ENCODE peak calls at places on chromosome 11, in five cellular contexts. R, C, T, P and N are unnamed samples.
A peak's percentile ranks its signal among the peaks of the same experiment; 100 is the strongest.

GRCh38 chr11:58734681-58735490 is 3.1 kb upstream of the GLYAT start:
- DNase-seq in R (no peak), C (no peak), P (no peak), T (no peak), N (no peak)

GRCh38 chr11:128687321-128687720 is 6.6 kb upstream of the FLI1 start:
- DNase-seq in T (no peak), R (no peak), C (no peak), P (no peak), N (no peak)

GRCh38 chr11:19419021-19419750 is 178.4 kb upstream of the E2F8 start:
- DNase-seq in C (no peak), R (no peak), P (no peak), T (no peak), N (no peak)

GRCh38 chr11:19218801-19219460 is 17.1 kb upstream of the CSRP3 start:
- DNase-seq in P (no peak), C (no peak), T (no peak), R (no peak), N (no peak)

GRCh38 chr11:638616-639323 is 1.7 kb downstream of the DRD4 start:
- DNase-seq in T (no peak), R (no peak), C (no peak), P (no peak), N (no peak)

GRCh38 chr11:8282621-8283509 is 19.2 kb upstream of the LMO1 start:
- DNase-seq in C (peak; percentile 17), P (no peak), R (no peak), T (peak; percentile 32), N (no peak)

GRCh38 chr11:1390603-1391164 is 950 bp downstream of the BRSK2 start:
- DNase-seq in R (no peak), P (no peak), C (no peak), T (no peak), N (no peak)

GRCh38 chr11:120565436-120566155 is 54.0 kb downstream of the GRIK4 start:
- DNase-seq in C (no peak), P (no peak), R (no peak), T (peak; percentile 24), N (no peak)

GRCh38 chr11:44043157-44043556 is 4.6 kb upstream of the ACCSL start:
- DNase-seq in T (no peak), C (no peak), R (no peak), P (no peak), N (no peak)

GRCh38 chr11:113085446-113085845 is 124.2 kb downstream of the NCAM1 start:
- DNase-seq in C (no peak), T (no peak), R (no peak), P (no peak), N (no peak)

GRCh38 chr11:34907934-34908593 is 8.1 kb downstream of the APIP start:
- DNase-seq in P (no peak), T (no peak), R (no peak), C (no peak), N (no peak)

GRCh38 chr11:126394036-126394435 is 38.5 kb downstream of the ST3GAL4 start:
- DNase-seq in R (no peak), T (no peak), C (no peak), P (no peak), N (no peak)

GRCh38 chr11:61962213-61963015 is 5.0 kb downstream of the FTH1 start:
- DNase-seq in P (no peak), T (no peak), C (peak; percentile 45), R (no peak), N (no peak)

GRCh38 chr11:124970925-124971324 is 16.9 kb downstream of the CCDC15 start:
- DNase-seq in R (peak; percentile 42), C (no peak), P (no peak), T (no peak), N (peak; percentile 13)

GRCh38 chr11:30244255-30244654 is 13.4 kb downstream of the FSHB start:
- DNase-seq in P (no peak), R (peak; percentile 29), T (no peak), C (no peak), N (no peak)

GRCh38 chr11:14347494-14347893 is 11.5 kb downstream of the RRAS2 start:
- DNase-seq in R (no peak), C (no peak), P (no peak), T (no peak), N (no peak)

GRCh38 chr11:122813176-122813917 is 25.0 kb upstream of the CRTAM start:
- DNase-seq in R (no peak), C (no peak), T (no peak), P (no peak), N (no peak)

GRCh38 chr11:65711785-65712632 is at the start of gene KAT5:
- DNase-seq in T (peak; percentile 100), R (peak; percentile 98), P (peak; percentile 99), C (peak; percentile 100), N (peak; percentile 99)
- TF ChIP-seq POLR2A in T (peak; percentile 91), R (peak; percentile 23), P (peak; percentile 89), C (peak; percentile 72), N (peak; percentile 88)

DNA sequence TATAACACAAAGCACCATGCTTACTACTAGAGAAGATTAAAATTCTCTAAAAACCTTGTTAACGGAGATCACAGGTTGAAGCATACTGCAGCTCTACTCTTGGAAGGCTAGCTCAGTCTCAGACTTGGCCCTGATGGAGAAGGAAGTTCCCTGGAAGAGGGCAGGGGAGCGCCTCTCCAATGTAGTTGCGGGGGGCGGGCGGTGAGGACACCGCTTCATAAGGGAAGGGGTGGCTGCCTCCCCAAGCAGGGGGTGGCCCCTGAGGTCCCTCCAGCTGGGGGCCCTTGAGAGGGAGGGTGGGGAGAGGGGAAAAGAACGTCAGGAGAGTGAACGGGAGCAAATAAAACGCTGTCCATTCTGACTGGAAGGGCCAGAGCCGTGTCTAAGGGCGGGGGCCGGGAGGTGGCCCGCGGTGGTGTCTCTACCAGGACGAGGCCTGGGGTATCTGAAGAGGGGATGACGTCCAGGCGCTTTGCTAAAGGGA is 609 bp upstream of the USP47 start:
- DNase-seq in P (peak; percentile 59), R (peak; percentile 16), T (peak; percentile 75), C (peak; percentile 66), N (peak; percentile 61)
- TF ChIP-seq POLR2A in P (no peak), R (no peak), T (no peak), C (no peak), N (no peak)

DNA sequence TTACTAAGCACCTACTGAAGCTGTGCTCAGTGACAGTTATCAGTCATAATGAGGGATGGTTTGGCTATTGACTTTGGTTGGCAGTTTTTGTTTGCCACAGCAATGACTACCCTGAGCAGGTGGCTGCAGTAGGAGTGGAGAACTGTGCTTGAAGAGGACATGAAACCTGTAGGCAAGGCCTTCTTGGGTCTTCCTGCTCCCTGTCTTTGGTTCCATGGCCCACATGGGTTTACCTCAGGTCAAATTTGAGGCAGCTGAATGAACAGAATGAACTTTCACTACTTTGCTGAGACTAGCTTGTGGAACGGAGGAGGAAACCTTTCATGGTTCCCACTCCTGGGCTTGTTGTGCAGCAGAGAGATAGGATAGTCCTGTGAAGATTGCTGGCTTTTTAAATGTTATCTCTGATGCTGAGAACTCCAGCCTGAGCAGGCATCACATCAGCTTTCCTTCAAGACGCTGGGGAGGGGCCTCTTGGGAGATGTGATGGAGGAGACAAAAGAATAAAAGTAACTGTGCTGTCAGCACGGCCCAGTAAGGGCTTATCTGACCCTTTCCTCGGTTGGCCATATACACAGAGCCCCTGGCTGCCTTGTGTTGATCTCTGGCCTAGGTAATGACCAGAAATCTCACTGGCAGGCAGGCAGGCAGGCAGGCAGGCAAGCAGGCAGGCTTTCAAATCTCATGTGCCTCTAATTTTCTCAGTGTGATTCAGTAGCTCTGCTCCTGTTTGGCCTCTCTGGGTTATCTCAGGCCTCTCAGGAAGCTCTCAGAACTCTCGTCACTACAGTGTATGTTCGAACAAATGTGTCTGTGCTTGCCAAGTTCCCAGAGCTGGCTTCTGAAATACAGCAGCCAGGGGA is 12.0 kb downstream of the STIM1 start:
- DNase-seq in C (no peak), T (no peak), P (peak; percentile 19), R (no peak), N (peak; percentile 89)
- TF ChIP-seq POLR2A in C (no peak), T (no peak), P (no peak), R (no peak), N (no peak)

DNA sequence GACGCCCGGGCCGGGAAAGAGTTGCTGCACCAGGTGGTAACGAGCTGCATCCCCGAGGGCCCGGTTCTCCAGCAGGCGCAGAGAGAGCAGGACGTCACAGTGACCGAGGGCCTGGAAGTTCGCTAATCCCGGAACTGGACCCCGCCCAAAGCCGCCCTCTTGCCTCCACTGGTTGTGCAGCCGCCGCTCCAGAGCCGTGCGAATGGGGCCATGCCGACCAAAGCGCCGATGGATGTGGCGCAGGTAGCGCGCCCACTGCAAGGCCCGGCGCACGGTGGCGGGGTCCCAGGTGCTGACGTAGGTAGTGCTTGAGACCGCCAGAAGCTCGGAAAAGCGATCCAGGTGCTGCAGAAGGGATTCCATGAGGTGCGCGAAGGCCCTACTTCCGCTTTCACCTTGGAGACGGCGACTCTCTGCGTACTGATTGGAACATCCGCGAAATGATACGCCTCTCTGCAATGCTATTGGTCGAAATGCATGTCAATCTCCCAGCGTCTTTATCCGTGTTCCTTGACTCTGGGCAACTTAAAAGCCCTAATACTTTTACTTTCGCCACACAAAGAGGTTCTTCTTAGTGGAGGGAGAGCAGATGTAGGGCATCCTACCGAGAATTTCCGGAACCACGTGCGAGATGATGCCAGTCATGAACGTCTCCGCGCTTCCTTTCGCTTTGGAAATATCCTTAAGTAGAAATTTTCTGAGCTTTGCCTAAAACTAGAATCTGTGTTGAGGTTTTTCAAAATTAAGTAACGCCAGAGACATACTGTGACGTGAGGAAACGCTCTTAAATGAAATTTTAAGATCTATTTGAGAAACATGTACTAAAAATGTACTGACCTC is at the start of gene FANCF:
- DNase-seq in C (peak; percentile 99), P (peak; percentile 97), R (peak; percentile 89), T (peak; percentile 97), N (peak; percentile 98)
- TF ChIP-seq POLR2A in C (no peak), P (peak; percentile 31), R (no peak), T (no peak), N (peak; percentile 82)

GRCh38 chr11:65491614-65492386 is 7.0 kb upstream of the MALAT1 start:
- DNase-seq in R (peak; percentile 93), T (peak; percentile 94), P (peak; percentile 87), C (peak; percentile 93), N (peak; percentile 58)
- TF ChIP-seq POLR2A in R (no peak), T (no peak), P (peak; percentile 44), C (no peak), N (no peak)

GRCh38 chr11:93729129-93729616 is 12.1 kb downstream of the TAF1D start:
- DNase-seq in C (no peak), T (no peak), R (no peak), P (no peak), N (no peak)
- TF ChIP-seq POLR2A in C (no peak), T (no peak), R (no peak), P (no peak), N (peak; percentile 42)

GRCh38 chr11:114178656-114179055 is 117.5 kb upstream of the NNMT start:
- DNase-seq in T (no peak), R (no peak), C (no peak), P (no peak), N (no peak)
- TF ChIP-seq POLR2A in T (no peak), R (no peak), C (no peak), P (no peak), N (no peak)

DNA sequence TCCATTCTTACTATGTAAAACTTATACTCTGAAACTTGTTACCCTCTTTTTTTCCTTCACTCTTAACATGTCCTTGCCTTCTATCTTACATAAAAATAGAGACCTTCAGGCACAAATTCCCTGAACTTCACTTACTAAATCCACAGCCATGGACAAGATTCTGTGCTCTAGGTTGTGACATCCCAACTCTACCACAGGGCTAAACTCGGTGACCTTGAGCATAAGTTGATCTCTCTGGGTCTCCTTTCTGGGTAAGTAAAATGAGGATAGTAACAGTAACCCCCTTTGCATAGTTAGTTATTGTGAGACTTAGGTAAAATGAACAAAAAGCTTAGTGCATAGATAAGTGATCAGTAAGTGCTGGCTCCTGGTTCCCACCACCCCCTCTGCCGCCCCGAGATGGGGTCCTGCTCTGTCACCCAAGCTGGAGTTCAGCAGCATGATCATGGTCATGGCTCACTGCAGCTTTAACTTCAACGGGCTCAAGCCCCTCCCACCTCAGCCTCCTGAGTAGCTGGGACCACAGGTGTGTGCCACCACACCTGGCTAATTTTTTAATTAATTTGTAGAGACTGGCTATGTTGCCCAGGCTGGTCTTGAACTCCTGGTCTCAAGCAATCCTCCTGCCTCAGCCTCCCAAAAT is 20.1 kb downstream of the C11orf58 start:
- DNase-seq in C (no peak), P (no peak), R (no peak), T (no peak), N (no peak)
- TF ChIP-seq POLR2A in C (no peak), P (no peak), R (no peak), T (no peak), N (no peak)